ENCODE peak calls at places on chromosomes 16 and 17, in six cellular contexts. M, S, A, Y, L and C are unnamed samples.

GRCh38 chr17:9839433-9839832 is 13.7 kb downstream of the GLP2R start:
- DNase-seq in L (no peak), S (no peak), M (no peak), Y (no peak), A (peak), C (no peak)

GRCh38 chr16:3971261-3971660 is 90.7 kb upstream of the CREBBP start:
- DNase-seq in Y (no peak), A (no peak), M (no peak), S (no peak), L (peak), C (no peak)

GRCh38 chr17:48611213-48611612 is 396 bp upstream of the HOXB7 start:
- DNase-seq in A (no peak), M (no peak), L (no peak), Y (no peak), S (no peak), C (no peak)

GRCh38 chr17:38322156-38322779 is 21.5 kb downstream of the GPR179 start:
- DNase-seq in A (peak), S (peak), Y (peak), M (no peak), L (peak), C (no peak)

GRCh38 chr16:19294156-19294649 is 8.7 kb downstream of the CLEC19A start:
- DNase-seq in Y (no peak), M (peak), S (no peak), A (no peak), L (no peak), C (no peak)

GRCh38 chr17:5055543-5055942 is 20.3 kb upstream of the SLC52A1 start:
- DNase-seq in S (peak), L (no peak), A (peak), Y (no peak), M (no peak), C (no peak)

GRCh38 chr16:12225816-12226480 is 249.4 kb downstream of the SNX29 start:
- DNase-seq in Y (no peak), L (no peak), M (no peak), A (no peak), S (no peak), C (no peak)

GRCh38 chr17:296906-297690 is 55.5 kb downstream of the RPH3AL start:
- DNase-seq in M (no peak), Y (no peak), A (no peak), S (no peak), L (no peak), C (no peak)

GRCh38 chr16:1048442-1049112 is 24.0 kb upstream of the SSTR5 start:
- DNase-seq in L (peak), A (peak), M (no peak), S (peak), Y (no peak), C (no peak)

GRCh38 chr16:46918905-46919792 is 35.0 kb downstream of the GPT2 start:
- DNase-seq in A (no peak), M (no peak), L (no peak), Y (no peak), S (peak), C (no peak)

GRCh38 chr17:1216209-1216937 is 36.6 kb upstream of the ABR start:
- DNase-seq in Y (no peak), A (peak), M (no peak), L (no peak), S (no peak), C (no peak)

GRCh38 chr17:64083571-64084085 is 46.3 kb downstream of the ERN1 start:
- DNase-seq in A (peak), M (no peak), L (no peak), Y (no peak), S (no peak), C (no peak)

GRCh38 chr17:51000835-51001638 is 119.6 kb downstream of the SPAG9 start:
- DNase-seq in Y (peak), S (peak), L (peak), A (no peak), M (no peak), C (peak)

GRCh38 chr16:73172621-73173312 is 124.8 kb upstream of the ZFHX3 start:
- DNase-seq in M (peak), Y (no peak), A (peak), L (peak), S (no peak), C (no peak)

GRCh38 chr16:48559462-48560211 is 50.3 kb downstream of the N4BP1 start:
- DNase-seq in L (no peak), Y (no peak), A (no peak), M (no peak), S (no peak), C (no peak)

GRCh38 chr17:70906808-70907207 is 737.5 kb downstream of the KCNJ2 start:
- DNase-seq in A (no peak), M (no peak), L (no peak), Y (no peak), S (no peak), C (no peak)

GRCh38 chr16:1194665-1195392 is 30.2 kb downstream of the TPSG1 start:
- DNase-seq in Y (no peak), L (no peak), S (no peak), M (no peak), A (peak), C (no peak)

GRCh38 chr16:79943738-79944137 is 343.2 kb upstream of the MAF start:
- DNase-seq in M (no peak), L (no peak), S (no peak), Y (no peak), A (no peak), C (no peak)

GRCh38 chr17:2239882-2240430 is 63.6 kb downstream of the SMG6 start:
- DNase-seq in L (peak), M (no peak), A (peak), S (no peak), Y (peak), C (no peak)

GRCh38 chr16:30084816-30085159 is 6.9 kb downstream of the TBX6 start:
- DNase-seq in Y (no peak), L (no peak), S (no peak), M (no peak), A (no peak), C (no peak)

GRCh38 chr16:3235856-3236669 is 1.1 kb upstream of the ZNF200 start:
- DNase-seq in A (peak), S (no peak), M (no peak), Y (no peak), L (peak), C (no peak)

GRCh38 chr17:36928450-36929125 is 8.7 kb upstream of the LHX1 start:
- DNase-seq in A (peak), M (no peak), S (no peak), Y (no peak), L (no peak), C (no peak)

GRCh38 chr17:1555618-1556471 is 6.7 kb downstream of the PITPNA start:
- DNase-seq in M (no peak), S (no peak), L (no peak), A (no peak), Y (no peak), C (no peak)

GRCh38 chr17:78347453-78347852 is 12.4 kb downstream of the SOCS3 start:
- DNase-seq in L (no peak), A (no peak), S (no peak), M (no peak), Y (no peak), C (no peak)

GRCh38 chr17:78351449-78352006 is 8.3 kb downstream of the SOCS3 start:
- DNase-seq in Y (no peak), A (peak), S (peak), M (peak), L (no peak), C (no peak)

GRCh38 chr17:78348055-78348745 is 11.7 kb downstream of the SOCS3 start:
- DNase-seq in M (no peak), Y (no peak), L (no peak), S (no peak), A (no peak), C (no peak)

GRCh38 chr17:78346605-78347250 is 13.1 kb downstream of the SOCS3 start:
- DNase-seq in A (no peak), Y (no peak), S (no peak), L (peak), M (no peak), C (no peak)

GRCh38 chr17:78349831-78350631 is 9.8 kb downstream of the SOCS3 start:
- DNase-seq in Y (no peak), S (no peak), A (no peak), M (no peak), L (no peak), C (no peak)
- TF ChIP-seq CTCF in Y (no peak), S (no peak), A (peak), M (no peak), L (peak), C (peak)

DNA sequence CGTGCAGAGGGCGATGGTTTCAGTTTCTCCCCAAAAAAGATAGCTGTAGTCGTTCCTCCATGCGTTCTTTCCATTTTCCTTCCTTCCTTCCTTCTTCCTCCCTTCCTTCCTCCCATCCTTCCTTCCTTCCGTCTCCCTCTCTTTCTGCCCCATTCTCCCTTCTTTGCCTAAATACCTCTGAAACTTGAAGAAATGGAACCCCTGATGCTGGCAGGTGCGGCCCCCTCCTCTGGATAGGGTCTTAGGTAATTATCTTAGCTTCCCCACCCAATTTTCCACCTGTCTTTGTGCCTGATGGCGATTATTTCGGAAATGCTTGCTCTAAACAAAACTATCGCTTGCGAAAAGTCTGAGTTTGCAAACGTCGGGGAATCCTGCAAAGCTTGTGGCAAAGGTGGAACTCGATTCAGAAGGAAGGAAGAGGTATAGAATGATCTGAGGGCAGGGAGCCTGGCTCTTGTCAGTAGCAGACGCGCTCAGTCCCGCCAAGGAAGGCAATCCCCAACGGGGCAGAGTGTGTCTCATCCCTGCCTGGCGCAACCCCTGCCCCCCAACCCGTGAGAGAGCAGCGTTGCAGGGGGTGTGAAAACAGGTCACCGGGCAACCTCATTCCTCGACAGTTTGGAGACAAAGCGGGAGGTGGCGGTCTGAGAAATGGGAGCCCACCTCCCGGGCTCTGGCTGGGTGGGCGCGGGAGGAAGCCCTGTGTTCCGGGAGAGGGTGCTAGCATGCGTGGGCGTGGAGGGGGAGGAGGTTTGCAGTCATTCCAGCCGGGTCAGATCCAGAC is 2.9 kb upstream of the CBX8 start:
- DNase-seq in L (no peak), M (no peak), A (peak), Y (no peak), S (no peak), C (no peak)
- H3K4me3 ChIP-seq in L (peak), M (no peak), A (peak), Y (peak), S (peak), C (no peak)

GRCh38 chr16:5062790-5063765 is 2.7 kb downstream of the C16orf89 start:
- DNase-seq in S (no peak), Y (no peak), L (no peak), A (peak), M (no peak), C (no peak)
- TF ChIP-seq CTCF in S (peak), Y (no peak), L (no peak), A (no peak), M (no peak), C (no peak)

GRCh38 chr17:82300707-82301270 is 16.6 kb downstream of the CD7 start:
- DNase-seq in M (peak), Y (no peak), A (peak), S (no peak), L (peak), C (no peak)
- H3K4me3 ChIP-seq in M (no peak), Y (no peak), A (no peak), S (peak), L (no peak), C (no peak)

GRCh38 chr16:57409870-57410585 is 5.5 kb downstream of the CCL17 start:
- DNase-seq in Y (no peak), M (no peak), L (no peak), S (peak), A (peak), C (no peak)
- TF ChIP-seq CTCF in Y (no peak), M (no peak), L (no peak), S (peak), A (peak), C (no peak)

DNA sequence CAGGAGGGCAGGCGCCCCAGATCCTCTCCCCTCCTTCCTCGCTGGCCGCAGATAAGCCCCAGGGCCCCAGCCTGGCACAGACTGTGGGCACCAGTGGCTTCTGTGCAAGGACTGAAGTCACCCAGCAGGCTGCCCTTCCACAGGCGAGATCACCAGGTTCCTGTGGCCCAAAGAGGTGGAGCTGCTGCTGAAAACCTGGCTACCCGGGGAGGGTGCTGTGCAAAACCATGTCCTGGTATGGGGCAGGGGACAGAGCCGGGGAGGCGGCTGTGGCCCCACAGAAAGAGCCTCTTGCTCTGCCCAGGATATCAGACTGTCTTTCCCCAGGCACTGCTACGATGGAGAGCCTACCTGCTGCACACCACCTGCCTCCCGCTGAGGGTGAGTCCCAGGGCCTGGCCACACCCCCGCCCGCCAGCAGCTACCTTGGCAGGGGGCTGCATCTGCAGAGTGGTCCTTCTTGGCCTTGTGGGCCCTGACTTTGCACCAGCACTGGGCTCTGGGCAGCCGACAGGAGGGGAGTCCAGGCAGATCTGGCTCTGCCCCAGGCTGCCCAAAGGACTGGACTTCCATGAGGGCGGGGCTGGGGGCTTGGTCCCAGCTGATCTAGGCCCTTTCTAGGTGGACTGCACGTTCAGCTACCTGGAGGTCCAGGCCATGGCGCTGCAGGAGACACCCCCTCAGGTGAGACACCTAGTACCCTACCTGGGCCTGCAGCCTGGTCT is 615 bp downstream of the CARMIL2 start:
- DNase-seq in Y (no peak), A (no peak), S (no peak), M (no peak), L (no peak), C (no peak)
- H3K4me3 ChIP-seq in Y (no peak), A (peak), S (peak), M (no peak), L (no peak), C (no peak)